ENCODE peak calls at places on chromosomes 2 and 18, in ten cellular contexts. T, X, O, L, M, B, I, G, Q and U are unnamed samples.
A peak's percentile ranks its signal among the peaks of the same experiment; 100 is the strongest.

GRCh38 chr2:190216829-190217228 is 102.8 kb downstream of the HIBCH start:
- DNase-seq in B (peak; percentile 5), I (peak; percentile 20), M (no peak), X (peak; percentile 33), L (peak; percentile 30), O (no peak), Q (no peak), G (no peak), T (no peak), U (no peak)

GRCh38 chr2:166764216-166764615 is 124.1 kb upstream of the XIRP2 start:
- DNase-seq in B (no peak), Q (no peak), L (no peak), I (no peak), T (no peak), M (no peak), O (no peak), G (no peak), X (no peak), U (no peak)

GRCh38 chr2:192749606-192750200 is 555.0 kb upstream of the TMEFF2 start:
- DNase-seq in T (no peak), B (no peak), L (peak; percentile 33), X (no peak), O (no peak), I (peak; percentile 3), Q (no peak), G (no peak), M (no peak), U (no peak)

GRCh38 chr2:113974727-113975126 is 84.8 kb downstream of the ACTR3 start:
- DNase-seq in G (no peak), L (peak; percentile 48), B (no peak), O (no peak), X (no peak), Q (no peak), I (no peak), M (no peak), T (no peak), U (no peak)

GRCh38 chr18:78927156-78927555 is 52.5 kb upstream of the SALL3 start:
- DNase-seq in X (no peak), L (no peak), Q (no peak), I (no peak), O (no peak), T (no peak), G (no peak), B (no peak), M (no peak), U (no peak)

GRCh38 chr2:28452534-28453081 is 43.3 kb upstream of the PLB1 start:
- DNase-seq in B (peak; percentile 60), G (peak; percentile 74), M (peak; percentile 40), T (peak; percentile 73), I (peak; percentile 47), Q (peak; percentile 25), O (peak; percentile 29), L (peak; percentile 79), X (peak; percentile 84), U (no peak)

GRCh38 chr2:137508739-137509384 is 455.4 kb upstream of the HNMT start:
- DNase-seq in Q (no peak), I (no peak), L (no peak), G (no peak), M (no peak), O (no peak), X (no peak), T (no peak), B (no peak), U (no peak)

GRCh38 chr2:129757915-129758421 is 221.5 kb upstream of the RAB6C start:
- DNase-seq in L (no peak), Q (no peak), M (no peak), O (no peak), I (no peak), X (no peak), T (no peak), B (no peak), G (no peak), U (no peak)

GRCh38 chr2:101204400-101205095 is 48.1 kb upstream of the CNOT11 start:
- DNase-seq in Q (no peak), O (no peak), L (no peak), X (no peak), B (peak; percentile 19), I (peak; percentile 38), T (peak; percentile 28), G (no peak), M (no peak), U (no peak)

GRCh38 chr2:86622878-86623548 is 652 bp downstream of the RNF103 start:
- DNase-seq in M (peak; percentile 24), X (peak; percentile 66), I (no peak), G (peak; percentile 37), L (peak; percentile 70), Q (peak; percentile 39), B (peak; percentile 34), T (peak; percentile 29), O (peak; percentile 68), U (no peak)

GRCh38 chr2:44551001-44551400 is 189.3 kb downstream of the CAMKMT start:
- DNase-seq in L (no peak), X (no peak), Q (no peak), G (no peak), B (no peak), O (no peak), T (no peak), I (no peak), M (no peak), U (no peak)

GRCh38 chr2:43193996-43194869 is 32.2 kb downstream of the ZFP36L2 start:
- DNase-seq in B (no peak), G (no peak), T (no peak), L (no peak), I (no peak), M (no peak), X (peak; percentile 78), O (no peak), Q (no peak), U (no peak)

GRCh38 chr2:183035298-183035953 is 2.8 kb downstream of the NCKAP1 start:
- DNase-seq in G (no peak), T (peak; percentile 26), B (no peak), M (no peak), L (no peak), Q (no peak), I (peak; percentile 81), X (no peak), O (no peak), U (peak; percentile 51)